ENCODE peak calls at places on chromosomes 16 and 17, in eight cellular contexts. One of them, this sample, is unnamed.

GRCh38 chr16:81608515-81609209 is 164.1 kb downstream of the CMIP start:
- DNase-seq in AG09319: no peak
- DNase-seq in lung: no peak
- DNase-seq in fibroblast of mammary gland: peak
- DNase-seq in type B pancreatic cell: no peak
- DNase-seq in IMR-90: peak
- DNase-seq in cardiac fibroblast: peak
- DNase-seq in fibroblast of pulmonary artery: peak
- DNase-seq in this sample: no peak

GRCh38 chr16:5502467-5502869 is 404.9 kb upstream of the EEF2KMT start:
- DNase-seq in AG09319: no peak
- DNase-seq in lung: no peak
- DNase-seq in fibroblast of mammary gland: no peak
- DNase-seq in type B pancreatic cell: no peak
- DNase-seq in IMR-90: no peak
- DNase-seq in cardiac fibroblast: no peak
- DNase-seq in fibroblast of pulmonary artery: no peak
- DNase-seq in this sample: no peak

GRCh38 chr17:72598705-72599104 is 477.9 kb downstream of the SOX9 start:
- DNase-seq in AG09319: no peak
- DNase-seq in lung: no peak
- DNase-seq in fibroblast of mammary gland: no peak
- DNase-seq in type B pancreatic cell: no peak
- DNase-seq in IMR-90: no peak
- DNase-seq in cardiac fibroblast: no peak
- DNase-seq in fibroblast of pulmonary artery: no peak
- DNase-seq in this sample: no peak

GRCh38 chr17:77385750-77386501 is 245.2 kb downstream of the SEC14L1 start:
- DNase-seq in AG09319: no peak
- DNase-seq in lung: peak
- DNase-seq in fibroblast of mammary gland: peak
- DNase-seq in type B pancreatic cell: no peak
- DNase-seq in IMR-90: no peak
- DNase-seq in cardiac fibroblast: peak
- DNase-seq in fibroblast of pulmonary artery: peak
- DNase-seq in this sample: no peak

GRCh38 chr16:55294947-55295346 is 29.1 kb upstream of the IRX6 start:
- DNase-seq in AG09319: no peak
- DNase-seq in lung: no peak
- DNase-seq in fibroblast of mammary gland: peak
- DNase-seq in type B pancreatic cell: no peak
- DNase-seq in IMR-90: no peak
- DNase-seq in cardiac fibroblast: peak
- DNase-seq in fibroblast of pulmonary artery: no peak
- DNase-seq in this sample: no peak

GRCh38 chr16:12235110-12235509 is 258.6 kb downstream of the SNX29 start:
- DNase-seq in AG09319: no peak
- DNase-seq in lung: no peak
- DNase-seq in fibroblast of mammary gland: no peak
- DNase-seq in type B pancreatic cell: no peak
- DNase-seq in IMR-90: no peak
- DNase-seq in cardiac fibroblast: peak
- DNase-seq in fibroblast of pulmonary artery: no peak
- DNase-seq in this sample: no peak

GRCh38 chr17:77119668-77120301 is 21.0 kb upstream of the SEC14L1 start:
- DNase-seq in AG09319: no peak
- DNase-seq in lung: no peak
- DNase-seq in fibroblast of mammary gland: no peak
- DNase-seq in type B pancreatic cell: no peak
- DNase-seq in IMR-90: no peak
- DNase-seq in cardiac fibroblast: no peak
- DNase-seq in fibroblast of pulmonary artery: no peak
- DNase-seq in this sample: peak

GRCh38 chr16:69187891-69188451 is 1.0 kb downstream of the SNTB2 start:
- DNase-seq in AG09319: no peak
- DNase-seq in lung: peak
- DNase-seq in fibroblast of mammary gland: no peak
- DNase-seq in type B pancreatic cell: peak
- DNase-seq in IMR-90: no peak
- DNase-seq in cardiac fibroblast: peak
- DNase-seq in fibroblast of pulmonary artery: peak
- DNase-seq in this sample: no peak

GRCh38 chr17:43608313-43608712 is 53.4 kb downstream of the MEOX1 start:
- DNase-seq in AG09319: no peak
- DNase-seq in lung: no peak
- DNase-seq in fibroblast of mammary gland: peak
- DNase-seq in type B pancreatic cell: no peak
- DNase-seq in IMR-90: peak
- DNase-seq in cardiac fibroblast: peak
- DNase-seq in fibroblast of pulmonary artery: peak
- DNase-seq in this sample: no peak

GRCh38 chr17:52064791-52065211 is 93.7 kb downstream of the CA10 start:
- DNase-seq in AG09319: no peak
- DNase-seq in lung: no peak
- DNase-seq in fibroblast of mammary gland: peak
- DNase-seq in type B pancreatic cell: no peak
- DNase-seq in IMR-90: no peak
- DNase-seq in cardiac fibroblast: no peak
- DNase-seq in fibroblast of pulmonary artery: no peak
- DNase-seq in this sample: no peak

GRCh38 chr16:81471882-81472281 is 27.3 kb downstream of the CMIP start:
- DNase-seq in AG09319: no peak
- DNase-seq in lung: no peak
- DNase-seq in fibroblast of mammary gland: no peak
- DNase-seq in type B pancreatic cell: no peak
- DNase-seq in IMR-90: no peak
- DNase-seq in cardiac fibroblast: no peak
- DNase-seq in fibroblast of pulmonary artery: no peak
- DNase-seq in this sample: no peak

GRCh38 chr17:77160032-77160876 is 19.5 kb downstream of the SEC14L1 start:
- DNase-seq in AG09319: no peak
- DNase-seq in lung: no peak
- DNase-seq in fibroblast of mammary gland: no peak
- DNase-seq in type B pancreatic cell: no peak
- DNase-seq in IMR-90: no peak
- DNase-seq in cardiac fibroblast: peak
- DNase-seq in fibroblast of pulmonary artery: no peak
- DNase-seq in this sample: no peak

GRCh38 chr16:54952195-54952594 is 21.5 kb downstream of the IRX5 start:
- DNase-seq in AG09319: no peak
- DNase-seq in lung: no peak
- DNase-seq in fibroblast of mammary gland: no peak
- DNase-seq in type B pancreatic cell: no peak
- DNase-seq in IMR-90: no peak
- DNase-seq in cardiac fibroblast: no peak
- DNase-seq in fibroblast of pulmonary artery: no peak
- DNase-seq in this sample: no peak

GRCh38 chr17:36921131-36921851 is 16.0 kb upstream of the LHX1 start:
- DNase-seq in AG09319: no peak
- DNase-seq in lung: no peak
- DNase-seq in fibroblast of mammary gland: peak
- DNase-seq in type B pancreatic cell: no peak
- DNase-seq in IMR-90: peak
- DNase-seq in cardiac fibroblast: peak
- DNase-seq in fibroblast of pulmonary artery: peak
- DNase-seq in this sample: peak

GRCh38 chr16:49969356-49970030 is 55.5 kb upstream of the CNEP1R1 start:
- DNase-seq in AG09319: no peak
- DNase-seq in lung: no peak
- DNase-seq in fibroblast of mammary gland: no peak
- DNase-seq in type B pancreatic cell: no peak
- DNase-seq in IMR-90: no peak
- DNase-seq in cardiac fibroblast: peak
- DNase-seq in fibroblast of pulmonary artery: peak
- DNase-seq in this sample: no peak

GRCh38 chr17:52106638-52107261 is 51.8 kb downstream of the CA10 start:
- DNase-seq in AG09319: no peak
- DNase-seq in lung: no peak
- DNase-seq in fibroblast of mammary gland: peak
- DNase-seq in type B pancreatic cell: no peak
- DNase-seq in IMR-90: no peak
- DNase-seq in cardiac fibroblast: peak
- DNase-seq in fibroblast of pulmonary artery: peak
- DNase-seq in this sample: peak

GRCh38 chr17:72189781-72190593 is 69.2 kb downstream of the SOX9 start:
- DNase-seq in AG09319: no peak
- DNase-seq in lung: no peak
- DNase-seq in fibroblast of mammary gland: no peak
- DNase-seq in type B pancreatic cell: no peak
- DNase-seq in IMR-90: peak
- DNase-seq in cardiac fibroblast: peak
- DNase-seq in fibroblast of pulmonary artery: peak
- DNase-seq in this sample: no peak

GRCh38 chr16:12567602-12568001 is 236.1 kb downstream of the CPPED1 start:
- DNase-seq in AG09319: no peak
- DNase-seq in lung: no peak
- DNase-seq in fibroblast of mammary gland: no peak
- DNase-seq in type B pancreatic cell: no peak
- DNase-seq in IMR-90: no peak
- DNase-seq in cardiac fibroblast: no peak
- DNase-seq in fibroblast of pulmonary artery: no peak
- DNase-seq in this sample: no peak

GRCh38 chr17:28598389-28598788 is 436 bp downstream of the SPAG5 start:
- DNase-seq in AG09319: no peak
- DNase-seq in lung: no peak
- DNase-seq in fibroblast of mammary gland: no peak
- DNase-seq in type B pancreatic cell: no peak
- DNase-seq in IMR-90: no peak
- DNase-seq in cardiac fibroblast: no peak
- DNase-seq in fibroblast of pulmonary artery: no peak
- DNase-seq in this sample: no peak

GRCh38 chr16:2251281-2252111 is at the start of gene ECI1:
- DNase-seq in AG09319: peak
- DNase-seq in lung: peak
- DNase-seq in fibroblast of mammary gland: peak
- DNase-seq in type B pancreatic cell: peak
- DNase-seq in IMR-90: peak
- DNase-seq in cardiac fibroblast: peak
- DNase-seq in fibroblast of pulmonary artery: peak
- DNase-seq in this sample: peak
- TF ChIP-seq CTCF in AG09319: peak
- TF ChIP-seq CTCF in lung: peak
- TF ChIP-seq CTCF in fibroblast of mammary gland: peak
- TF ChIP-seq CTCF in type B pancreatic cell: peak
- TF ChIP-seq CTCF in IMR-90: peak
- TF ChIP-seq CTCF in cardiac fibroblast: peak
- TF ChIP-seq CTCF in fibroblast of pulmonary artery: peak
- TF ChIP-seq CTCF in this sample: peak

GRCh38 chr16:734208-734980 is 6.4 kb downstream of the CIAO3 start:
- DNase-seq in AG09319: no peak
- DNase-seq in lung: no peak
- DNase-seq in fibroblast of mammary gland: no peak
- DNase-seq in type B pancreatic cell: no peak
- DNase-seq in IMR-90: no peak
- DNase-seq in cardiac fibroblast: no peak
- DNase-seq in fibroblast of pulmonary artery: no peak
- DNase-seq in this sample: no peak

GRCh38 chr16:732332-732731 is 5.4 kb downstream of the HAGHL start:
- DNase-seq in AG09319: no peak
- DNase-seq in lung: no peak
- DNase-seq in fibroblast of mammary gland: no peak
- DNase-seq in type B pancreatic cell: no peak
- DNase-seq in IMR-90: no peak
- DNase-seq in cardiac fibroblast: no peak
- DNase-seq in fibroblast of pulmonary artery: no peak
- DNase-seq in this sample: no peak

GRCh38 chr16:732936-733335 is 6.0 kb downstream of the HAGHL start:
- DNase-seq in AG09319: no peak
- DNase-seq in lung: no peak
- DNase-seq in fibroblast of mammary gland: no peak
- DNase-seq in type B pancreatic cell: no peak
- DNase-seq in IMR-90: peak
- DNase-seq in cardiac fibroblast: no peak
- DNase-seq in fibroblast of pulmonary artery: no peak
- DNase-seq in this sample: no peak

GRCh38 chr16:734981-735881 is 5.6 kb downstream of the CIAO3 start:
- DNase-seq in AG09319: no peak
- DNase-seq in lung: no peak
- DNase-seq in fibroblast of mammary gland: no peak
- DNase-seq in type B pancreatic cell: no peak
- DNase-seq in IMR-90: no peak
- DNase-seq in cardiac fibroblast: no peak
- DNase-seq in fibroblast of pulmonary artery: no peak
- DNase-seq in this sample: no peak

GRCh38 chr16:733382-734207 is 6.7 kb downstream of the HAGHL start:
- DNase-seq in AG09319: no peak
- DNase-seq in lung: no peak
- DNase-seq in fibroblast of mammary gland: no peak
- DNase-seq in type B pancreatic cell: no peak
- DNase-seq in IMR-90: no peak
- DNase-seq in cardiac fibroblast: no peak
- DNase-seq in fibroblast of pulmonary artery: no peak
- DNase-seq in this sample: no peak
- TF ChIP-seq CTCF in AG09319: peak
- TF ChIP-seq CTCF in lung: no peak
- TF ChIP-seq CTCF in fibroblast of mammary gland: no peak
- TF ChIP-seq CTCF in type B pancreatic cell: peak
- TF ChIP-seq CTCF in IMR-90: peak
- TF ChIP-seq CTCF in cardiac fibroblast: peak
- TF ChIP-seq CTCF in fibroblast of pulmonary artery: peak
- TF ChIP-seq CTCF in this sample: no peak

GRCh38 chr16:21684199-21684598 is 20.4 kb downstream of the OTOA start:
- DNase-seq in AG09319: no peak
- DNase-seq in lung: no peak
- DNase-seq in fibroblast of mammary gland: peak
- DNase-seq in type B pancreatic cell: no peak
- DNase-seq in IMR-90: no peak
- DNase-seq in cardiac fibroblast: no peak
- DNase-seq in fibroblast of pulmonary artery: peak
- DNase-seq in this sample: no peak
- TF ChIP-seq CTCF in AG09319: peak
- TF ChIP-seq CTCF in lung: no peak
- TF ChIP-seq CTCF in fibroblast of mammary gland: peak
- TF ChIP-seq CTCF in type B pancreatic cell: peak
- TF ChIP-seq CTCF in IMR-90: peak
- TF ChIP-seq CTCF in cardiac fibroblast: peak
- TF ChIP-seq CTCF in fibroblast of pulmonary artery: peak
- TF ChIP-seq CTCF in this sample: peak

DNA sequence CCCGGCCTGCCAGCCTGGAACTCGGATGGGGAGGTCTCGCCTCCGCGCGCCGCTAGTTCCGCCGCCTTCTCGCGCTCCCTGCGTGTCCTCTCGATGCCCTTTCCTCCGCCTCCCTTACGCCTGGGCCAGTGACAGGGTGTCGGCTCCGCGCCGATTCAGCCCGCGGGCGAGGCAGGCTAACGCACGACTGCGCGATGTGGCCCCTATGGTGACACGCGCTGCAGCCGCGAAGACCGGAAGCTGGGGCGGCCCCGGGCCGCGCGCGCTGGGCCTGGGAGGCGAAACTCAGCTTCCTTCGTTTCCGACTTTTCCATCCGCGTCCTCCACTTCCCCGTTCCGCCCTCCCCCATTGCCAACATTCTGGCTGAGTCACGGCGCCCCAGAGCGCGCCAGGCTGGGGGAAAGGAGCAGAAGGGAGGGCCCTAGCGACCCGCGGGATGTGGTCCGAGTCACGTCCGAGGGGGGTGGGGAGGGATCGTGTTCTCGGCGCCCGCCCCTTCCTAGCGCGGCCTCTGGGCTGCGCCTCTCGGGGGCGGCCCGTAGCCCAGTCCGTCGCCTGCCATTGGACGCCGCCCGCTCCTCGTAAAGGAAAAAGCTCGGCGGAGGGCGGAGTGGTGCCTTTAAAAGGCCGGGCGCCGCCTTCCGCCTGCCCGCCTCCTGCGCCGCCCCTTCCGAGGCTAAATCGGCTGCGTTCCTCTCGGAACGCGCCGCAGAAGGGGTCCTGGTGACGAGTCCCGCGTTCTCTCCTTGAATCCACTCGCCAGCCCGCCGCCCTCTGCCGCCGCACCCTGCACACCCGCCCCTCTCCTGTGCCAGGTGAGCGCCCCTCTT is at the start of gene ALDOA:
- DNase-seq in AG09319: peak
- DNase-seq in lung: peak
- DNase-seq in fibroblast of mammary gland: peak
- DNase-seq in type B pancreatic cell: peak
- DNase-seq in IMR-90: peak
- DNase-seq in cardiac fibroblast: peak
- DNase-seq in fibroblast of pulmonary artery: peak
- DNase-seq in this sample: peak
- TF ChIP-seq CTCF in AG09319: no peak
- TF ChIP-seq CTCF in lung: no peak
- TF ChIP-seq CTCF in fibroblast of mammary gland: no peak
- TF ChIP-seq CTCF in type B pancreatic cell: no peak
- TF ChIP-seq CTCF in IMR-90: no peak
- TF ChIP-seq CTCF in cardiac fibroblast: no peak
- TF ChIP-seq CTCF in fibroblast of pulmonary artery: no peak
- TF ChIP-seq CTCF in this sample: no peak